ENCODE peak calls at places on chromosomes 2 and 18, in four cellular contexts. P, A, M and G are unnamed samples.

GRCh38 chr18:77108821-77109692 is 23.5 kb downstream of the MBP start:
- DNase-seq in P (no peak), A (no peak), M (no peak), G (no peak)

GRCh38 chr18:56637897-56638231 is 528 bp downstream of the TXNL1 start:
- DNase-seq in P (no peak), A (no peak), M (no peak), G (no peak)

GRCh38 chr2:196431957-196432356 is 207.6 kb upstream of the CCDC150 start:
- DNase-seq in P (peak), A (peak), M (no peak), G (no peak)

GRCh38 chr2:152925540-152926448 is 207.4 kb downstream of the ARL6IP6 start:
- DNase-seq in P (peak), A (peak), M (peak), G (peak)

GRCh38 chr2:233051241-233052149 is 8.6 kb upstream of the INPP5D start:
- DNase-seq in P (no peak), A (peak), M (no peak), G (no peak)

GRCh38 chr2:148642891-148643416 is 1.6 kb upstream of the EPC2 start:
- DNase-seq in P (no peak), A (peak), M (peak), G (peak)

GRCh38 chr2:98016908-98017700 is 21.4 kb upstream of the TMEM131 start:
- DNase-seq in P (no peak), A (no peak), M (peak), G (no peak)

GRCh38 chr2:33275689-33276444 is 200.6 kb upstream of the RASGRP3 start:
- DNase-seq in P (peak), A (peak), M (no peak), G (no peak)

GRCh38 chr2:148645925-148646559 is 1.5 kb downstream of the EPC2 start:
- DNase-seq in P (peak), A (peak), M (peak), G (peak)

GRCh38 chr2:145765889-145766288 is 1246.0 kb upstream of the ZEB2 start:
- DNase-seq in P (no peak), A (no peak), M (no peak), G (no peak)

DNA sequence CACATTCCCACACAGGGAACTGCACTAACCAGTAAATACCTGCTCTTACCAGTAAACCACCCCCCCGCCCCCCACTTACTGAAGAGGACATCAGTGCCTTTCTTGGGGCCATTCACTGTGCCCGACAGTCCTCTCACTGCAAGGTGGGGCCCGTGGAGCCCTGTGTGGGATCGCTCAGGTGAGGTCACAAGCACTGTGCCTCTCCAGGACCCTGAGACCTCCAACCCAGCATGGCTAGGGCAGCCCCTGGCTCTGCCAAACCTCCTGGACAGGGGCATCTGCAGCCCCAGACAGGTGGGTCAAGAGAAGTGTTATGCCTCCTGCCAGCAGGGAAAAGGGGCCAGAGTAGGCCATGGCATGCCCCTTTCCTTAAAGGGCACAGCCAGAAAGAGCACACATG is 6.7 kb upstream of the NEURL3 start:
- DNase-seq in P (no peak), A (no peak), M (no peak), G (no peak)
- TF ChIP-seq CTCF in P (no peak), A (no peak), M (no peak), G (no peak)

GRCh38 chr2:238162171-238162515 is 3.4 kb downstream of the ERFE start:
- DNase-seq in P (no peak), A (no peak), M (no peak), G (no peak)

GRCh38 chr2:238162516-238163441 is 4.0 kb downstream of the ERFE start:
- DNase-seq in P (no peak), A (no peak), M (no peak), G (no peak)

GRCh38 chr2:238164906-238165287 is 6.1 kb downstream of the ERFE start:
- DNase-seq in P (no peak), A (no peak), M (no peak), G (no peak)

GRCh38 chr2:238165288-238165921 is 6.6 kb downstream of the ERFE start:
- DNase-seq in P (no peak), A (no peak), M (no peak), G (no peak)

DNA sequence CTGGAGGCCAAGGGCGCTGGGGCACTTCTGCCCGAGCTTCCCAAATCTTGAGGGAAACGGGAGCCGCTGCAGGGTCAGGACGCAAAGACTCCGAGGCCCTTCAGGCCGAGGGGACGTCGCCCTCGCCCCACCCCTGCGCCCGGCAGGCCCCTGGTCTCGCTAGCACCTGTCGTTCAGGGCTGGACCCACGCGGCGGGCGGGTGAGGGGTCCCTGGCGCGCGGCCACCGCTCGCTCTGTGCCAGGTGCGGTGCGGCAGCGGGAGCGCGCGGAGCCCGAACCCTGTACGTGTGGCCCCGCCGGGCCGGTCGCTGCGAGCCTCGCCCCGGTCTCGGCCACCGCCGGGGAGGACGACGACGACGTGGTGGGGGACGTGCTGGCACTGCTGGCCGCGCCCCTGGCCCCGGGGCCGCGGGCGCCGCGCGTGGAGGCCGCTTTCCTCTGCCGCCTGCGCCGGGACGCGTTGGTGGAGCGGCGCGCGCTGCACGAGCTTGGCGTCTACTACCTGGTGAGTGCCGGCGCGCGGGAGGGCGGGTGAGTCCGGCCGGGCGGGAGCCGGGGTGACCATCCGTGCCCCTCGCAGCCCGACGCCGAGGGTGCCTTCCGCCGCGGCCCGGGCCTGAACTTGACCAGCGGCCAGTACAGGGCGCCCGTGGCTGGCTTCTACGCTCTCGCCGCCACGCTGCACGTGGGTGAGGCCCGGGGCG is 4.9 kb downstream of the ERFE start:
- DNase-seq in P (no peak), A (no peak), M (no peak), G (no peak)
- H3K4me3 ChIP-seq in P (no peak), A (no peak), M (no peak), G (peak)

DNA sequence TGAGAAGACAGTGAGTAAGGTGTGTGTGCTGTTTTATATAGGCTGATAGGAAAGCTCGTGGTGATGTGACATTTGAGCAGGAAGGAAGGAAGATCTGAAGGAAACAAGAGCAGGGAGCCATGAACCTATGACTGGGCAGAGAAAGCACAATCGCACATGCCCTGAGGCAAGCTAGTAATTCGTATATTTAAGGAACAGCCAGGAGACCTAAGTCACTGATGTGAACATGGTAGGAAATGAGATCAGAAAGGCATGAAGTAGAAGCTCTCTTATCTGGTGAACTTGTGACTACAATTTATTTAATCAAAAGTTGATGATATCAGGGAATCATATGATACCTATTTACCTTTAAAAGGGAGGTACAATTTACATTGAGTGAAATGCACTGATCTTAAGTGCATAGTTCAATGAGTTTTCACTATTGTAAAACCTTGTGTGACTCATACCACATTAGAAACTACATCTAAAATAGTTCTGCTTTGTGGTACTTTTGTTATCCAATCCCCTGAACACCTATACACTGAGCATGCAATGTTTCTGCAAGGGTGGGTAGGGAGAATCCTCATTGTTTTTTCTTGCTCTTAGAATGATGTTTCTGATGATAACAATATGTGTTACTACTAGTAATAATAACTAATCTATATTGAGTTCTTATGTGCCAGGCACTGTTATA is 67.5 kb downstream of the GALNT13 start:
- DNase-seq in P (no peak), A (no peak), M (no peak), G (no peak)
- TF ChIP-seq CTCF in P (no peak), A (no peak), M (no peak), G (no peak)

GRCh38 chr2:64789466-64790320 is 136.0 kb upstream of the SERTAD2 start:
- DNase-seq in P (no peak), A (no peak), M (no peak), G (no peak)
- H3K4me3 ChIP-seq in P (no peak), A (no peak), M (no peak), G (no peak)

DNA sequence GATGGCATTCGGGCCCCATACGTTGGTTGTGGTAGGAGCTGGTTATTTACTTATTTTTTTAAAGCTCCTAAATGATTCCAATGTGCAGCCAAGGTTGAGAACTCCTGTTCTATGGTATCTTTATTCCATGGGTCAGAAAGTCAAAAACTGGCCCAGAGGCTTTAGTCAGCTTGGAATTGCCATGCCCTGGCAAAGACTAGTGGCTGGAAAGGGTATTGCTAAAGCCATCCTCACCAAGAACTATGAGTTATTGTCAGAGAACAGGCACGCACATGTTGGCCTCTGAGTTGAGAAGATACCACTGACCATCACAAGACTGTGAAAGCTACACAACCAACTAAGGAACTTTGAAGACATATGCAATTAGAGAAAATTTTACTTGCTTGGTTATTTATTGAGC is 47.9 kb upstream of the ACMSD start:
- DNase-seq in P (no peak), A (no peak), M (no peak), G (no peak)
- TF ChIP-seq CTCF in P (no peak), A (no peak), M (no peak), G (peak)

DNA sequence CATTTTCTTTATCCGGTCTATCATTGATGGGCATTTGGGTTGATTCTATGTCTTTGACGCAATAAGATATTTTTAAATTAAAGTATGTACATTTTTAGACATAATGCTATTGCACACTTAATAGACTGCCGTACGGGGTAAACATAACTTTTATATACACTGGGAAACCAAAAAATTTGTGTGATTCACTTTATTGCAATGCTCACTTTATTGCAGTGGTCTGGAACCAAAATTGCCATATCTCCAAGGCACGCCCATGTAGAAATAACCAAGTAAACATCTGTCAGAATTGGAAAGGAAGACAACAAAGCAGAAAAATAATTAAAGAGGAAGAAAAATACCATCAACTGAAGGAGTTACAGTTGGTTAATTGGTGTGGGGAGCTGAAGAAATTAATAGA is 205.8 kb upstream of the CTAGE1 start:
- DNase-seq in P (no peak), A (no peak), M (no peak), G (no peak)
- H3K4me3 ChIP-seq in P (no peak), A (no peak), M (no peak), G (no peak)

GRCh38 chr2:84427235-84428138 is 31.6 kb downstream of the SUCLG1 start:
- DNase-seq in P (no peak), A (peak), M (no peak), G (peak)

GRCh38 chr2:84424152-84424551 is 34.9 kb downstream of the SUCLG1 start:
- DNase-seq in P (peak), A (peak), M (no peak), G (no peak)

GRCh38 chr2:84429328-84429727 is 29.8 kb downstream of the SUCLG1 start:
- DNase-seq in P (no peak), A (no peak), M (no peak), G (no peak)
- TF ChIP-seq CTCF in P (no peak), A (no peak), M (no peak), G (no peak)

GRCh38 chr2:9206991-9207640 is 504 bp downstream of the ASAP2 start:
- DNase-seq in P (peak), A (no peak), M (peak), G (no peak)
- H3K4me3 ChIP-seq in P (peak), A (peak), M (peak), G (peak)

GRCh38 chr2:228690681-228691080 is 509.2 kb upstream of the SPHKAP start:
- DNase-seq in P (no peak), A (no peak), M (no peak), G (no peak)

GRCh38 chr2:228688007-228688645 is 506.6 kb upstream of the SPHKAP start:
- DNase-seq in P (no peak), A (peak), M (peak), G (peak)

DNA sequence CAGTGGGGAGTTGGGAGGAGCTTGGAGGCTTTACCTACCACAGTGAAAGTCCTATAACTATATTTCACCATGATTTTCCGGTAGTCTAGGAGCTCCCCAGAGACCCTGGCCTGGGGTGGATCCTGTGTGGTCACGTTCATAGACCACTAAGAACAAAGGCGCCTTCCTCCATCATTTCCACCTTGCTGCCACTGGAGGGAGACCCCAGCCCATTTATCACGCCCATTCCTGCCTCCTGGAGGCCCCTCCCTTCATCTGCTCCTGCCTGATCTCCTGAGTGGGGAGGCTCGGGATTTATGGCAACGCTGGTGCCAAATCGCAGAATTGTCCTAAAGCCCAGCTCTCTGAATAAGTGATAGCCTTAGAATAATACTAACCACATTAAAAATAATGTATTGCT is 507.6 kb upstream of the SPHKAP start:
- DNase-seq in P (no peak), A (no peak), M (no peak), G (no peak)
- TF ChIP-seq CTCF in P (no peak), A (peak), M (no peak), G (peak)

GRCh38 chr18:33581816-33582215 is 3.8 kb downstream of the ASXL3 start:
- DNase-seq in P (no peak), A (no peak), M (no peak), G (no peak)

GRCh38 chr18:33584845-33585775 is 7.1 kb downstream of the ASXL3 start:
- DNase-seq in P (no peak), A (no peak), M (no peak), G (no peak)

GRCh38 chr18:33580540-33580939 is 2.5 kb downstream of the ASXL3 start:
- DNase-seq in P (no peak), A (no peak), M (no peak), G (no peak)

GRCh38 chr18:33579868-33580205 is 1.8 kb downstream of the ASXL3 start:
- DNase-seq in P (no peak), A (no peak), M (no peak), G (no peak)

GRCh38 chr18:33583901-33584300 is 5.9 kb downstream of the ASXL3 start:
- DNase-seq in P (no peak), A (no peak), M (no peak), G (peak)
- H3K4me3 ChIP-seq in P (no peak), A (no peak), M (no peak), G (no peak)